ENCODE peak calls at places on chromosomes 5 and 9, in seven cellular contexts. A is NCI-H2107; X is SW480; Y is stimulated activated CD4-positive, alpha-beta T cell treated with anti-CD3 and anti-CD28 coated beads, Interleukin-15, amount 100 ng/mL, for 1 hour; S is putamen; V is HEK293T; U is aorta. W is an unnamed sample.

GRCh38 chr5:76790632-76791290 is 28.1 kb upstream of the F2RL1 start:
- DNase-seq in A (no peak), X (peak), Y (no peak), S (peak), V (no peak), U (peak), W (peak)

GRCh38 chr9:78132688-78133033 is 101.0 kb upstream of the GNAQ start:
- DNase-seq in A (no peak), X (no peak), Y (no peak), S (no peak), V (no peak), U (no peak), W (no peak)

GRCh38 chr9:33288235-33288634 is 2.1 kb upstream of the NFX1 start:
- DNase-seq in A (no peak), X (no peak), Y (no peak), S (no peak), V (no peak), U (no peak), W (no peak)

GRCh38 chr9:61673664-61674381 is 484.0 kb downstream of the SPATA31A7 start:
- DNase-seq in A (no peak), X (no peak), Y (no peak), S (no peak), V (no peak), U (peak), W (no peak)

GRCh38 chr5:1746371-1747078 is 53.1 kb downstream of the MRPL36 start:
- DNase-seq in A (no peak), X (no peak), Y (no peak), S (no peak), V (no peak), U (peak), W (no peak)

GRCh38 chr9:114112778-114113585 is 13.9 kb upstream of the KIF12 start:
- DNase-seq in A (no peak), X (no peak), Y (no peak), S (peak), V (no peak), U (peak), W (no peak)

GRCh38 chr9:26331223-26331622 is 561.4 kb downstream of the CAAP1 start:
- DNase-seq in A (no peak), X (no peak), Y (no peak), S (no peak), V (no peak), U (no peak), W (no peak)

GRCh38 chr9:76602191-76602590 is 143.2 kb downstream of the GCNT1 start:
- DNase-seq in A (no peak), X (no peak), Y (no peak), S (no peak), V (no peak), U (no peak), W (no peak)

GRCh38 chr9:73046769-73047168 is 93.9 kb upstream of the ALDH1A1 start:
- DNase-seq in A (no peak), X (no peak), Y (no peak), S (no peak), V (no peak), U (no peak), W (no peak)

GRCh38 chr5:6849569-6849968 is 136.3 kb downstream of the TENT4A start:
- DNase-seq in A (no peak), X (no peak), Y (no peak), S (no peak), V (no peak), U (no peak), W (no peak)

GRCh38 chr5:179340465-179340864 is 4.8 kb downstream of the ADAMTS2 start:
- DNase-seq in A (no peak), X (no peak), Y (no peak), S (no peak), V (no peak), U (no peak), W (no peak)

GRCh38 chr9:13992136-13992798 is 321.7 kb downstream of the NFIB start:
- DNase-seq in A (no peak), X (no peak), Y (no peak), S (no peak), V (no peak), U (no peak), W (no peak)

GRCh38 chr5:74135033-74135432 is 505.5 kb downstream of the ENC1 start:
- DNase-seq in A (no peak), X (no peak), Y (no peak), S (no peak), V (no peak), U (no peak), W (no peak)

GRCh38 chr5:171593401-171593800 is 174.0 kb downstream of the FGF18 start:
- DNase-seq in A (no peak), X (no peak), Y (no peak), S (no peak), V (no peak), U (no peak), W (no peak)

GRCh38 chr5:142307491-142307890 is 17.3 kb downstream of the SPRY4 start:
- DNase-seq in A (no peak), X (no peak), Y (no peak), S (no peak), V (no peak), U (no peak), W (no peak)

GRCh38 chr9:3708751-3709150 is 182.9 kb upstream of the RFX3 start:
- DNase-seq in A (peak), X (no peak), Y (no peak), S (peak), V (no peak), U (no peak), W (no peak)

GRCh38 chr5:142922223-142922952 is 152.2 kb downstream of the ARHGAP26 start:
- DNase-seq in A (no peak), X (peak), Y (no peak), S (peak), V (peak), U (no peak), W (no peak)

GRCh38 chr9:37575921-37576721 is at the start of gene FBXO10:
- DNase-seq in A (no peak), X (no peak), Y (peak), S (peak), V (peak), U (peak), W (peak)

GRCh38 chr9:26551971-26552370 is 340.6 kb downstream of the CAAP1 start:
- DNase-seq in A (no peak), X (no peak), Y (no peak), S (peak), V (no peak), U (no peak), W (no peak)

GRCh38 chr9:133876144-133876543 is 116.0 kb downstream of the VAV2 start:
- DNase-seq in A (no peak), X (no peak), Y (no peak), S (no peak), V (peak), U (no peak), W (no peak)

GRCh38 chr9:100370064-100370723 is 17.5 kb upstream of the TEX10 start:
- DNase-seq in A (no peak), X (no peak), Y (no peak), S (no peak), V (no peak), U (no peak), W (no peak)

GRCh38 chr9:4922101-4922500 is 63.0 kb upstream of the JAK2 start:
- DNase-seq in A (no peak), X (no peak), Y (no peak), S (no peak), V (no peak), U (no peak), W (no peak)

GRCh38 chr5:27733242-27733641 is 694.9 kb upstream of the CDH9 start:
- DNase-seq in A (no peak), X (no peak), Y (no peak), S (no peak), V (no peak), U (no peak), W (no peak)

GRCh38 chr9:104608336-104608735 is 2.9 kb upstream of the OR13C2 start:
- DNase-seq in A (no peak), X (peak), Y (no peak), S (no peak), V (no peak), U (no peak), W (no peak)

GRCh38 chr5:88772831-88773230 is 110.2 kb downstream of the MEF2C start:
- DNase-seq in A (no peak), X (no peak), Y (no peak), S (no peak), V (no peak), U (no peak), W (no peak)

GRCh38 chr5:169435506-169436230 is 134.7 kb upstream of the SLIT3 start:
- DNase-seq in A (no peak), X (no peak), Y (no peak), S (no peak), V (no peak), U (no peak), W (no peak)

GRCh38 chr9:109737295-109737694 is 42.7 kb upstream of the PALM2AKAP2 start:
- DNase-seq in A (no peak), X (no peak), Y (no peak), S (no peak), V (no peak), U (no peak), W (no peak)

GRCh38 chr9:110283736-110284135 is 27.4 kb upstream of the TXN start:
- DNase-seq in A (no peak), X (peak), Y (no peak), S (no peak), V (no peak), U (no peak), W (no peak)

GRCh38 chr5:15013654-15014463 is 142.3 kb upstream of the ANKH start:
- DNase-seq in A (peak), X (peak), Y (no peak), S (peak), V (peak), U (no peak), W (no peak)

GRCh38 chr9:121383715-121384114 is 13.7 kb upstream of the STOM start:
- DNase-seq in A (no peak), X (no peak), Y (no peak), S (no peak), V (no peak), U (no peak), W (no peak)

GRCh38 chr9:129498451-129499376 is 122.2 kb downstream of the C9orf50 start:
- DNase-seq in A (no peak), X (no peak), Y (no peak), S (no peak), V (no peak), U (no peak), W (no peak)

GRCh38 chr9:136857166-136857565 is 5.0 kb downstream of the MAMDC4 start:
- DNase-seq in A (no peak), X (no peak), Y (no peak), S (no peak), V (no peak), U (no peak), W (no peak)

GRCh38 chr9:133003671-133004090 is 25.2 kb downstream of the GFI1B start:
- DNase-seq in A (no peak), X (no peak), Y (no peak), S (no peak), V (no peak), U (no peak), W (no peak)

W was measured in T follicular helper cell.